ENCODE peak calls at places on chromosomes 3 and 15, in four cellular contexts. D is fibroblast of mammary gland, B is heart left ventricle, R is activated B cell treated with CpG ODN at 0.5 μM for 24 hours. L is an unnamed sample.
A peak's percentile ranks its signal among the peaks of the same experiment; 100 is the strongest.

GRCh38 chr3:101676219-101676764 is 640 bp downstream of the ZBTB11 start:
- DNase-seq in B (peak; percentile 97), R (peak; percentile 96), D (peak; percentile 94), L (peak; percentile 88)

GRCh38 chr3:124032351-124032880 is 40.5 kb upstream of the ROPN1 start:
- DNase-seq in R (no peak), D (peak; percentile 38), B (peak; percentile 79), L (no peak)

GRCh38 chr15:85289677-85290365 is 90.6 kb upstream of the AKAP13 start:
- DNase-seq in B (peak; percentile 44), R (no peak), D (peak; percentile 54), L (no peak)

GRCh38 chr15:65533057-65533752 is 2.9 kb downstream of the HACD3 start:
- DNase-seq in D (no peak), R (no peak), B (no peak), L (no peak)

GRCh38 chr15:83210619-83211018 is 3.0 kb upstream of the HDGFL3 start:
- DNase-seq in D (peak; percentile 92), R (no peak), B (no peak), L (peak; percentile 61)

GRCh38 chr3:40691598-40691905 is 166.8 kb downstream of the ZNF621 start:
- DNase-seq in R (no peak), D (peak; percentile 6), B (no peak), L (no peak)

GRCh38 chr3:47083786-47084185 is 80.1 kb downstream of the SETD2 start:
- DNase-seq in R (no peak), B (no peak), D (no peak), L (no peak)

GRCh38 chr3:88301273-88302002 is 151.7 kb downstream of the C3orf38 start:
- DNase-seq in D (no peak), R (no peak), B (no peak), L (no peak)

GRCh38 chr3:88810455-88810854 is 297.0 kb upstream of the EPHA3 start:
- DNase-seq in B (no peak), D (peak; percentile 7), R (no peak), L (no peak)

GRCh38 chr15:96619171-96619570 is 288.7 kb downstream of the NR2F2 start:
- DNase-seq in D (no peak), B (no peak), R (no peak), L (no peak)

GRCh38 chr15:44092221-44092620 is 102.8 kb downstream of the FRMD5 start:
- DNase-seq in D (peak; percentile 79), B (no peak), R (no peak), L (no peak)

GRCh38 chr3:22887664-22888291 is 315.3 kb upstream of the UBE2E2 start:
- DNase-seq in D (peak; percentile 56), R (no peak), B (no peak), L (no peak)

GRCh38 chr15:40232625-40233070 is 6.2 kb upstream of the PAK6 start:
- DNase-seq in B (no peak), D (peak; percentile 14), R (no peak), L (no peak)

GRCh38 chr3:57696861-57697321 is 4.0 kb upstream of the DENND6A start:
- DNase-seq in D (peak; percentile 61), B (no peak), R (no peak), L (no peak)

GRCh38 chr15:90407871-90408317 is 19.9 kb downstream of the IQGAP1 start:
- DNase-seq in B (no peak), D (peak; percentile 72), R (no peak), L (no peak)

GRCh38 chr3:38115645-38116427 is 21.1 kb downstream of the ACAA1 start:
- DNase-seq in R (peak; percentile 10), D (no peak), B (no peak), L (no peak)

GRCh38 chr3:109257269-109257668 is 59.0 kb downstream of the DPPA2 start:
- DNase-seq in R (no peak), B (no peak), D (peak; percentile 47), L (no peak)

GRCh38 chr3:107977571-107977970 is 113.3 kb downstream of the CD47 start:
- DNase-seq in B (no peak), D (no peak), R (no peak), L (no peak)

GRCh38 chr3:190101320-190102117 is 19.2 kb downstream of the P3H2 start:
- DNase-seq in D (peak; percentile 61), R (no peak), B (no peak), L (no peak)

GRCh38 chr3:104425416-104425815 is 941.3 kb upstream of the ALCAM start:
- DNase-seq in R (no peak), D (no peak), B (no peak), L (no peak)

GRCh38 chr3:108182339-108182738 is 39.9 kb downstream of the IFT57 start:
- DNase-seq in R (no peak), D (peak; percentile 33), B (no peak), L (no peak)

GRCh38 chr3:100915706-100916105 is 77.5 kb downstream of the ABI3BP start:
- DNase-seq in R (no peak), D (peak; percentile 26), B (no peak), L (no peak)

GRCh38 chr15:80712956-80713355 is 17.8 kb downstream of the ABHD17C start:
- DNase-seq in R (no peak), D (no peak), B (no peak), L (no peak)

GRCh38 chr3:48963591-48963990 is 26.4 kb upstream of the P4HTM start:
- DNase-seq in B (no peak), D (no peak), R (no peak), L (no peak)

GRCh38 chr3:48966367-48966766 is 23.7 kb upstream of the P4HTM start:
- DNase-seq in D (no peak), R (no peak), B (no peak), L (no peak)

GRCh38 chr3:48960841-48961413 is 29.1 kb upstream of the P4HTM start:
- DNase-seq in D (peak; percentile 68), R (no peak), B (no peak), L (no peak)

GRCh38 chr3:48962939-48963338 is 27.1 kb upstream of the P4HTM start:
- DNase-seq in R (no peak), D (no peak), B (no peak), L (no peak)

DNA sequence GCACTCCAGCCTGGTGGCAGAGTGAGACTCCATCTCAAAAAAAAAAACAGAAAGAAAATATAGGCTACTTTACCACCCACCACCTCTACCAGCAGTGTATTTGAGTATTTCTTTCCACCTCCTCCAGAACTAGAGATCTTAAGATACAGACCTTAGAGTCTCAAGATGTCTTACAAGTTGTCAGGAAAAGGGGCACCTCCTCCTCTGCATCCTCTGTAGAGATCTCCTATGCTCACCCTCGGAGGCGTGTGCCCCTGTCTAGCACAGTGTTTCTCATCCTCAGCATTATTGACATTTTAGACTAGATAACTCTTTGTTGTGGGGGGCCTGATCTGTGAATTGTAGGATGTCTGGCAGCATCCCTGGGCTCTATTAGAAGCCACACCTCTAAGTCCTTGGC is 27.7 kb upstream of the P4HTM start:
- DNase-seq in D (no peak), R (no peak), B (no peak), L (no peak)
- TF ChIP-seq CTCF in D (no peak), R (no peak), B (no peak), L (no peak)

GRCh38 chr15:37933685-37934084 is 755 bp upstream of the TMCO5A start:
- DNase-seq in D (peak; percentile 48), R (no peak), B (no peak), L (no peak)
- TF ChIP-seq CTCF in D (no peak), R (no peak), B (no peak), L (no peak)

GRCh38 chr3:79019137-79019923 is 748.5 kb downstream of the ROBO1 start:
- DNase-seq in D (peak; percentile 88), R (no peak), B (peak; percentile 78), L (peak; percentile 78)
- TF ChIP-seq CTCF in D (no peak), R (no peak), B (no peak), L (no peak)

DNA sequence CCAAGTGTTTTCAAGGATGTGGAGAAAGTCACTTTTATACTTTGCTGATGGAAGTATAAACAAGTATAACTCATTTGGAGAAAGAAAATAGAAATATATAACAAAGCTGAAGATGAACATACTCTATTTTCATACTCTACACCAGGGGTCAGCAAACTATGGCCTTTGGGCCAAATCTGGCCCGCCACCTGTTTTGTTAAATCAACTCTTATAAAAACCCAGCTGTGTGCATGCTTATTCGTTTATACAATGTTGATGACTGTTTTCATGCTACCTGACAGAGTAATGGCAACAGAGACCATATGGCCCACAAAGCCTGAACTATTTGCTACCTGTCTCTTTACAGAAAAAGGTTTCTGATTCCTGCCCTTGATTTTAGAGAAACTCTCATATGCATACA is 124.0 kb downstream of the NR1D2 start:
- DNase-seq in B (no peak), R (no peak), D (peak; percentile 19), L (no peak)
- TF ChIP-seq CTCF in B (peak; percentile 40), R (no peak), D (peak; percentile 29), L (no peak)

GRCh38 chr15:60407406-60407805 is 9.6 kb upstream of the ANXA2 start:
- DNase-seq in B (no peak), D (peak; percentile 92), R (no peak), L (no peak)
- TF ChIP-seq CTCF in B (no peak), D (no peak), R (no peak), L (no peak)

DNA sequence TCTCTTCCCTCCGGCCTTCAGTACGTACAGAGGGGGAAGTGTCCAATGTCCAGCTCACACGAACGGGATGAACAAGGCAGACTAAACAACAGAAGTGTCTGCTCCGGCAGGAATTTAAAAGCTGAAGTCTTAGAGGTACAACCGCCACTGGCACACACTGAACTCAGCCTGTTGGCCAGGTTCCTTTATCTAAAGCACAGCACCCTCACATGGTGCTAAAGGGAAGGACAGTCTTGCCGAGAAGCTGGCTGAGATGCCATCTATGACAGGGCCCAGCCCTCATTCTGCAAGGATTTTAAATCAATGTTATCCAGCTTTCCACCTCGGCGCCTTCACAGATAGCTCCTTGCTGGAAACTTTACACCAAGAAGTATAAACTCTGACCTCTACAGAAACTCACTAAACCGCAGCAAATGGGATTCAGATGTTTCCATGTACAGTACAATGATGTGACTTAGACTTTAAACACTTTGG is 2.8 kb downstream of the ADAMTS17 start:
- DNase-seq in D (peak; percentile 78), B (peak; percentile 46), R (no peak), L (peak; percentile 67)
- TF ChIP-seq CTCF in D (peak; percentile 64), B (peak; percentile 57), R (no peak), L (peak; percentile 73)

GRCh38 chr15:58182460-58183163 is 44.4 kb downstream of the AQP9 start:
- DNase-seq in B (peak; percentile 42), D (peak; percentile 69), R (no peak), L (peak; percentile 32)

GRCh38 chr15:58189148-58189811 is 51.1 kb downstream of the AQP9 start:
- DNase-seq in R (no peak), D (no peak), B (no peak), L (no peak)

GRCh38 chr15:58190419-58190818 is 52.2 kb downstream of the AQP9 start:
- DNase-seq in R (no peak), B (no peak), D (peak; percentile 43), L (no peak)

GRCh38 chr15:58179741-58180381 is 41.7 kb downstream of the AQP9 start:
- DNase-seq in B (no peak), D (peak; percentile 76), R (no peak), L (no peak)

DNA sequence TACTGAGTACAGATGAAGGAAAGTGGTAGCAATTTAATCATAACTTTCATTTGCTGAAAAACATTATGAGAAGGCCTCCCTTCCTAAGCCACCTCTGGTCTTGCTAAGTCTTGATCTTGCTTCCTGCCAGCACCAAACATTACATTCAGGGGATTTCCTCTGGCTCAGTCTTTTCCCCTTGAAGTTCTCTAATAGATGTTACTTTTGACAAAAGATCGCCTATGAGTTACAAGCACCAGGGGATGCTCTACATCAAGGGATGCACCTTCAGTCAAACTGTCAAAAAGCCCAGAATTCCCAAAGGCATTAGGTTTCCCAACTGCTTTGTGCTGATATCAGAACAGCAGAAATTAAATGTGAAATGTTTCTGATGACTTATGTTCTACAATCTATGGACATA is 47.3 kb downstream of the AQP9 start:
- DNase-seq in R (no peak), B (no peak), D (peak; percentile 73), L (no peak)
- TF ChIP-seq CTCF in R (no peak), B (no peak), D (peak; percentile 66), L (no peak)

L was measured in mesothelial cell of epicardium.